ENCODE peak calls at places on chromosome 16, in four cellular contexts. P, N, Z and W are unnamed samples. For H3K4me1, the result is how much of the 10 kb centered on the place peaks cover.

GRCh38 chr16:65111306-65111705 is 10.6 kb downstream of the CDH11 start:
- DNase-seq in P (no peak), N (no peak), Z (peak), W (no peak)

GRCh38 chr16:73047536-73048291 is at the start of gene ZFHX3:
- DNase-seq in P (peak), N (peak), Z (peak), W (peak)

GRCh38 chr16:75477680-75478473 is 13.4 kb upstream of the TMEM170A start:
- DNase-seq in P (no peak), N (peak), Z (no peak), W (no peak)

GRCh38 chr16:10126686-10127085 is 55.5 kb downstream of the GRIN2A start:
- DNase-seq in P (no peak), N (no peak), Z (no peak), W (no peak)

GRCh38 chr16:69924777-69925191 is 26.4 kb upstream of the CLEC18A start:
- DNase-seq in P (peak), N (no peak), Z (no peak), W (no peak)

GRCh38 chr16:30903596-30903995 is 7.2 kb downstream of the CTF1 start:
- DNase-seq in P (peak), N (no peak), Z (no peak), W (peak)

GRCh38 chr16:70267516-70267915 is 15.8 kb upstream of the EXOSC6 start:
- DNase-seq in P (no peak), N (no peak), Z (peak), W (peak)

GRCh38 chr16:25126820-25127232 is 15.3 kb downstream of the LCMT1 start:
- DNase-seq in P (no peak), N (peak), Z (peak), W (peak)

DNA sequence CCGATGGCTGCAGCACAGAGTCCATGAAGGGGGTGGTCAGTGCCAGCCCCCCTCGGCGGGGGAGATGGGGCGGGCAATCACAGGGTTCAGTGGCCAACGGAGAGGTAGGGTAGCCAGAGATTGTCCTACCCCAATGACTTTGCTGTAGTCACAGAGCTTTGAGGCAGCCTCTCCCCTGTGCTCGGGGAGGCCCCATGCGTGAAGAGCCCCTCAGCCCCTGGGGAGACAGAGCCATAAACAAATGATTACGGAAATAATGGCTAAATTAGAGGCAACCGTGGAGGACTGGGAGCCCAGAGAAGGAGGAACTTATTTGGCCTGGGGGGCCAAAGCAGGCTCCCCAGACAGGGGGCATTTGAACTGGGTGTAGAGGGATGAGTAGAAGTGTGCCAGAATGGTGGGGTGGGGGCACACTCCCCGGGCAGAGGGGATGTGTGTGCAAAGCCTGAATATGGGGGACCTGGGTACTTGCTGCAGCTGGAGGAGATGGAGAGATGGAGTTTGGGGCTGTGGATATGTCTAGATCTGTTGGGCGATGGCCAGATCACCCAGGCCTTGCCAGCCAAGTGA is 164.8 kb downstream of the CMIP start:
- DNase-seq in P (no peak), N (no peak), Z (no peak), W (no peak)
- H3K4me1 ChIP-seq in P (half or more), N (under half), Z (under half), W (under half)

GRCh38 chr16:9126609-9127008 is 35.2 kb downstream of the HAPSTR1 start:
- DNase-seq in P (no peak), N (no peak), Z (no peak), W (no peak)
- H3K4me1 ChIP-seq in P (under half), N (half or more), Z (under half), W (under half)

GRCh38 chr16:67397812-67398545 is 4.7 kb upstream of the TPPP3 start:
- DNase-seq in P (no peak), N (no peak), Z (no peak), W (no peak)

GRCh38 chr16:67395458-67396158 is 2.3 kb upstream of the TPPP3 start:
- DNase-seq in P (no peak), N (no peak), Z (no peak), W (no peak)

GRCh38 chr16:67396159-67396774 is 3.0 kb upstream of the TPPP3 start:
- DNase-seq in P (peak), N (peak), Z (peak), W (peak)

GRCh38 chr16:67397451-67397801 is 4.1 kb upstream of the TPPP3 start:
- DNase-seq in P (peak), N (no peak), Z (no peak), W (no peak)

DNA sequence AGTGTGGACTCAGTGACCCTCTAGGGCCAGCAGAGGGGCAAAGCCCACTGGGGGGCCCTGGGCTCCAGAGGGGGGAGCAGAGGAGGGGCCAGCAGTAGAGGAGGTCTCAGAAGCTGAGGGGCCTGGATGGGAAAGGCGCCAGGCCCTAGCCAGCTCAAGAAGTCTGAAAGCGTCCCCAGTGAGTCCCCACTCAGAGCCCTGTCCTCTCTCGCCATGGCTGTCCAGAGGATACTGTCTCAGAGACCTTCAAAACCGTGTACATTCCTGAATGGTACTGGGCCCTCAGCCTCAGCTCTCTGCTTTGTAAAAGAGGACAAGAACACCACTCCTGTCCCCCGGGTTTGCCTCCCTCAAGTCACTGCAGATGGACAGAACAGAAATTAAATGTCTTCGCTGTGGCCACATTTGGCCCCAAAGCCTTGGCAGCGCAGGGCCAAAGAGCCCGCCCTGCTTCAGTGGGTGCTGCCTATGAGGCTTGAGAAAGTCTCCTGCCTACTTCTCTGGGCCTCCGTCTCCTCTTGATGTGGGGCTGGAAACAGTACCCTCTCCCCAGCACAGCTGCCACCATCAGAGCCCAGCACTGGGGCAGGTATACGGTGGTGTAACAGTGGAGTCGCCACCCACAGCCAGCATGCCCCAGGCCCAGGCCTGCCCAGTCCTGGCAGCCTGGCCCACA is 3.6 kb upstream of the TPPP3 start:
- DNase-seq in P (no peak), N (no peak), Z (no peak), W (no peak)
- H3K4me1 ChIP-seq in P (half or more), N (under half), Z (half or more), W (under half)

GRCh38 chr16:89359296-89360147 is 130.8 kb downstream of the ANKRD11 start:
- DNase-seq in P (no peak), N (no peak), Z (no peak), W (no peak)
- H3K4me1 ChIP-seq in P (half or more), N (under half), Z (half or more), W (under half)

DNA sequence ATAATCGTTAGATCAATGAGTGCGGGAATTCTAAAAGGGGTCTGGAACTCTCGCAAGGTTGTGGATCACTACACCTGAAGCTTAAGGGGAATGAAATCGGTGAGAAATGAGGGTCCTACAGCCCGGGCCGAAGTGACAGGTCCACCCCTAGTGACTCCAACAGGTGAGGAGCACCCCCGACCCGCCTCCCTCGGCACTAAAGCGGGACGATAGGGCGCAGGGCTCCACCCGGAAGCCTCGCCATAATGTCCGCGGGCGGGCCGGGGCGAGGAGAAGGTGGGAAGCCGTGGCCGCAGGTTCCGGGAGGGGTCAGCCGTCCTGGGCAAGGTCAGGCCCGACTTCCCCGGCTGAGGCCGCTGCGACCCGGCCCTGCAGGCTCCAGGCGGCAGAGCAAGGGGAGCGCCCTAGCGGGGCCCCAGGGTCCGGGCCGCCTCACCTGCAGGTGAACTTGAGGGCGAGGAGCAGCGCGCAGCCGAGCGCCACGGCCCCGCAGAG is 569 bp downstream of the TXNDC11 start:
- DNase-seq in P (peak), N (peak), Z (peak), W (peak)
- H3K4me1 ChIP-seq in P (under half), N (under half), Z (half or more), W (under half)

DNA sequence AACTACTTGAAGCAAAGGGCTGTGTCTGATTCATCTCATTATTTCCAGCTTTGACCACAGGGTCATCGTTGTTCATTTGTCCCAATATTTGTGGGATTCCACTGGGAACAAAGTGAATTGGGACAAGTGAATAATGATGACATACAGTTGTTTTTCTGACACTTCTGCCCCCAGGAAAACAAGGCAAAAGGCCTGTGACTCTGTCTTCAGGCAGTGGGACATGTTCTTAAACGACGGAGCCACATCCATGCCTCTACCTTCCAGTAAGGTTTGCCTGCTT is 193.8 kb downstream of the FOXL1 start:
- DNase-seq in P (no peak), N (no peak), Z (no peak), W (no peak)
- H3K4me1 ChIP-seq in P (under half), N (under half), Z (under half), W (under half)

GRCh38 chr16:1432388-1433262 is 1.7 kb downstream of the PERCC1 start:
- DNase-seq in P (no peak), N (no peak), Z (no peak), W (no peak)

GRCh38 chr16:1433756-1434155 is 2.9 kb downstream of the PERCC1 start:
- DNase-seq in P (no peak), N (no peak), Z (no peak), W (no peak)

GRCh38 chr16:1434644-1435592 is 4.0 kb downstream of the PERCC1 start:
- DNase-seq in P (no peak), N (no peak), Z (no peak), W (no peak)

GRCh38 chr16:1431497-1432270 is 806 bp downstream of the PERCC1 start:
- DNase-seq in P (no peak), N (no peak), Z (no peak), W (no peak)

GRCh38 chr16:1433263-1433560 is 2.3 kb downstream of the PERCC1 start:
- DNase-seq in P (no peak), N (no peak), Z (no peak), W (no peak)
- H3K4me1 ChIP-seq in P (under half), N (under half), Z (under half), W (under half)